ENCODE peak calls at places on chromosomes 11 and 22, in five cellular contexts. L, S, Z, Q and J are unnamed samples.

GRCh38 chr22:31093956-31094622 is 13.0 kb downstream of the SMTN start:
- DNase-seq in L (no peak), S (no peak), Z (no peak), Q (peak), J (no peak)

GRCh38 chr11:104573431-104573830 is 324.8 kb downstream of the CASP12 start:
- DNase-seq in L (no peak), S (no peak), Z (no peak), Q (no peak), J (no peak)

GRCh38 chr11:37370817-37371216 is 772.8 kb upstream of the RAG2 start:
- DNase-seq in L (no peak), S (no peak), Z (no peak), Q (no peak), J (no peak)

GRCh38 chr22:44147036-44147645 is 33.6 kb upstream of the PARVG start:
- DNase-seq in L (no peak), S (no peak), Z (no peak), Q (no peak), J (no peak)

GRCh38 chr11:120928506-120929062 is 95.3 kb upstream of the TBCEL start:
- DNase-seq in L (no peak), S (no peak), Z (no peak), Q (no peak), J (no peak)

GRCh38 chr22:49469896-49470740 is 357.6 kb downstream of the BRD1 start:
- DNase-seq in L (no peak), S (no peak), Z (no peak), Q (no peak), J (peak)

GRCh38 chr11:12318791-12319733 is 58.3 kb upstream of the PARVA start:
- DNase-seq in L (no peak), S (no peak), Z (no peak), Q (peak), J (no peak)

GRCh38 chr11:31856248-31856647 is 45.1 kb upstream of the PAX6 start:
- DNase-seq in L (no peak), S (no peak), Z (no peak), Q (no peak), J (no peak)

GRCh38 chr11:93017821-93018690 is 48.6 kb downstream of the MTNR1B start:
- DNase-seq in L (no peak), S (no peak), Z (no peak), Q (no peak), J (no peak)

DNA sequence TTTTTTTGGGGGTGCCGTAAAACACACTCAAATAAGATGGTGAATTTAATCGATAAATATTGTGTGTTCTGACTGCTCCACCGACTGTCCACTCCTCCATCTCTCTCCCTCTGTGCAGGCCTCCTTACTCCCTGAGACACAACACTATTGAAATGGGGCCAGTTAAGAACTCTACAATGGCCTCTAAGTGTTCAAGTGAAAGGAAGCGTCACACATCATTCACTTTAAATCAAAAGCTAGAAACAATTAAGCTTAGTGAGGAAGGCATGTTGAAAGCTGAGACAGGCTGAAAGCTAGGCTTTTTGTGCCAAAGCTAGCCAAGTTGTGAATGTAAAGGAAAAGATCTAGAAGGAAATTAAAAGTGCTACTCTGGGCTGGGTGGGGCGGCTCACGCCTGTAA is 156.8 kb downstream of the CTTN start:
- DNase-seq in L (no peak), S (no peak), Z (peak), Q (no peak), J (no peak)
- H3K4me3 ChIP-seq in L (no peak), S (no peak), Z (no peak), Q (no peak), J (no peak)

GRCh38 chr11:115715371-115715770 is 211.2 kb upstream of the CADM1 start:
- DNase-seq in L (no peak), S (no peak), Z (no peak), Q (no peak), J (no peak)

GRCh38 chr11:115717215-115717584 is 213.0 kb upstream of the CADM1 start:
- DNase-seq in L (no peak), S (no peak), Z (no peak), Q (no peak), J (no peak)

GRCh38 chr11:115716080-115716479 is 211.9 kb upstream of the CADM1 start:
- DNase-seq in L (no peak), S (no peak), Z (no peak), Q (no peak), J (no peak)

GRCh38 chr11:115718945-115719344 is 214.7 kb upstream of the CADM1 start:
- DNase-seq in L (no peak), S (no peak), Z (no peak), Q (no peak), J (no peak)

GRCh38 chr11:115716577-115717214 is 212.5 kb upstream of the CADM1 start:
- DNase-seq in L (no peak), S (no peak), Z (no peak), Q (no peak), J (no peak)
- H3K4me3 ChIP-seq in L (no peak), S (no peak), Z (no peak), Q (no peak), J (no peak)

GRCh38 chr11:131157678-131158077 is 212.7 kb upstream of the NTM start:
- DNase-seq in L (no peak), S (no peak), Z (no peak), Q (no peak), J (no peak)

DNA sequence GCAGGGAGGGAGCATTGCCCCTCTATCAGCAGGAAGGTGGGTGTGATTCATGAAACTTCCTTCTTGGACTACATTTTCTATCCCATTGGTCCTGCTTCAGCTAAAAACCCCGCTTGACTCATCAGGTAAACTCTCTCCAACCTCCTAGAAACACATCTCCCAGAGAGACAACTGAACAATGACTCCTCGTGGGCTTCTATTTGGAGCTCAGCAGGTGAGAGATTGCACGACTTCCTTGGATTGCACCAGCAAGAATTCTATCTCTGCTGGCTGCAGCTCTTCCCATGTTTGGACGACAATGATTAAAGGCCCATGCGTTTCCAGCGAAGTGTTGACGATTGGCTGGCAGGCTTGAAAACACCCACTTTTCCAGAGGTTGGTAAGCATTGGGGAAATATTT is 216.1 kb upstream of the NTM start:
- DNase-seq in L (no peak), S (no peak), Z (peak), Q (no peak), J (no peak)
- H3K4me3 ChIP-seq in L (no peak), S (no peak), Z (no peak), Q (no peak), J (no peak)

DNA sequence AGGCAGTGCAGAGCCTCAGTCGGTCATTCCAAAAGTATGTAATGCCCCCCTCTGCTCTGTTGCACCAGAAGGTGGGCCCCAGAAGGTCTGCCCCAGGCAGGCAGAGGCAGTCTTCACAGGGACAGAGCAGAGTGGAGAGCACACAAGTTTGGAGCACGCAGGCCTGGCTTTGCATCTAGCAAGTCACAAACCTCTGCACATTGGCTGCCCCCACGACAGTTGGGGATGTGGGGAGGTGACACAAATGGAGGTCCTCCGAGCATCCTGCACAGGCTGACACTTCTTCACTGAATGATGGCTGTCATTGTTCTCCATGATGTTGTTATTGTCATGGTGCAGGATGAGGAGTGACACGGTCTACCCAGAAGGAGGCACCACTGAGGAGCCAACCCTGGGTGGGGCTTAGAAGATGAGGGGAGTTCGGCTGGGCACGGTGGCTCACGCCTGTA is 11.9 kb downstream of the TOM1 start:
- DNase-seq in L (no peak), S (no peak), Z (no peak), Q (no peak), J (no peak)
- H3K4me3 ChIP-seq in L (no peak), S (no peak), Z (no peak), Q (no peak), J (peak)

GRCh38 chr11:73758451-73758850 is 2.4 kb downstream of the RAB6A start:
- DNase-seq in L (no peak), S (no peak), Z (no peak), Q (no peak), J (no peak)
- H3K4me3 ChIP-seq in L (no peak), S (peak), Z (peak), Q (peak), J (peak)

GRCh38 chr11:44609028-44609782 is 43.7 kb downstream of the CD82 start:
- DNase-seq in L (no peak), S (no peak), Z (no peak), Q (no peak), J (peak)
- H3K4me3 ChIP-seq in L (no peak), S (no peak), Z (no peak), Q (no peak), J (no peak)

GRCh38 chr11:128696930-128697329 is 3.1 kb downstream of the FLI1 start:
- DNase-seq in L (no peak), S (no peak), Z (no peak), Q (no peak), J (no peak)

GRCh38 chr11:128695539-128696221 is 1.8 kb downstream of the FLI1 start:
- DNase-seq in L (no peak), S (no peak), Z (no peak), Q (no peak), J (peak)

GRCh38 chr11:128694618-128695481 is 978 bp downstream of the FLI1 start:
- DNase-seq in L (no peak), S (no peak), Z (peak), Q (peak), J (no peak)

GRCh38 chr11:128701086-128701485 is 7.2 kb downstream of the FLI1 start:
- DNase-seq in L (no peak), S (no peak), Z (no peak), Q (no peak), J (no peak)

DNA sequence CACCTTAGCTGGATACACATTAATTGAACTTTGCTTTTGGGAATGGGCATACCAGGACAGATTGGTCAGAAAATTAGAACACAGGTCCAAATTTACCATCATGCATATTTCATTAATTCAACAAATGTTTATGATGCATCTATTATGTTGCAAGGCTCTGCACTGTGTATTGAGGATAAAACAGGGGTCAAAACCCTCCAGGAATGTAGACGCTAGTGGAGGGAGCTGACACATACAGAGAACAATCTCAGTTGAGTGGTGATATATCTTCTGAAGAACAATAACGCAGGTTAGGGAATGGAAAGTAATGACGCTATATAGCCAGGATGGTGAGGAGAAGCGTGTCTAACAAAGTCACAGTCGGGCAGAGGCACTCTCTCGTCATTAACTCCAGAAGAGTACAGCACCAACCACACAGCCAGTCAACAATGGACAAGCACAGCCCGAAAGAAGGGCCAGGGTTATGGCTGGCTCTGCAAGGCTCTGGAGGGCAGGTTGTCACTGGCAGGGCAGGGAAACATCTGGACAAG is 3.8 kb downstream of the FLI1 start:
- DNase-seq in L (no peak), S (no peak), Z (no peak), Q (no peak), J (no peak)
- H3K4me3 ChIP-seq in L (no peak), S (no peak), Z (no peak), Q (no peak), J (no peak)